ENCODE peak calls at places on chromosomes 4 and X, in seven cellular contexts. P is activated T-helper 17 cell treated with anti-CD3 and anti-CD28 coated beads, Interleukin-2, amount 50 U/mL, for 72 hours; X is CD4-positive, alpha-beta T cell; L is activated naive CD8-positive, alpha-beta T cell treated with anti-CD3 and anti-CD28 coated beads, Interleukin-2, amount 10 ng/mL, durations not matched to agents 7 days and 5 days; G is activated T-cell treated with anti-CD3 and anti-CD28 coated beads, Interleukin-2, amount 50 U/mL, for 4 hours; U is natural killer cell; T is right cardiac atrium. V is an unnamed sample.

GRCh38 chr4:31005037-31005436 is 284.9 kb downstream of the PCDH7 start:
- ATAC-seq in P (no peak), X (no peak), L (no peak), G (no peak), U (no peak), T (no peak), V (no peak)

GRCh38 chr4:26861434-26862186 is 969 bp downstream of the STIM2 start:
- ATAC-seq in P (peak), X (peak), L (peak), G (peak), U (peak), T (peak), V (peak)

GRCh38 chrX:24153175-24153795 is 3.8 kb downstream of the ZFX start:
- ATAC-seq in P (no peak), X (no peak), L (no peak), G (no peak), U (no peak), T (no peak), V (no peak)

GRCh38 chr4:28879900-28880299 is 1840.3 kb upstream of the PCDH7 start:
- ATAC-seq in P (no peak), X (no peak), L (no peak), G (no peak), U (no peak), T (no peak), V (no peak)

GRCh38 chr4:92514632-92515031 is 210.9 kb downstream of the GRID2 start:
- ATAC-seq in P (no peak), X (no peak), L (no peak), G (no peak), U (no peak), T (no peak), V (no peak)

GRCh38 chrX:9195199-9195880 is 161.4 kb upstream of the FAM9B start:
- ATAC-seq in P (no peak), X (no peak), L (no peak), G (no peak), U (no peak), T (no peak), V (no peak)

GRCh38 chrX:110268875-110269274 is 49.0 kb downstream of the AMMECR1 start:
- ATAC-seq in P (no peak), X (peak), L (no peak), G (no peak), U (no peak), T (no peak), V (no peak)

GRCh38 chr4:93842512-93843252 is 14.1 kb downstream of the ATOH1 start:
- ATAC-seq in P (no peak), X (no peak), L (no peak), G (no peak), U (no peak), T (no peak), V (no peak)

GRCh38 chrX:11648705-11649519 is 16.8 kb downstream of the ARHGAP6 start:
- ATAC-seq in P (no peak), X (no peak), L (no peak), G (no peak), U (no peak), T (no peak), V (no peak)

GRCh38 chr4:168183717-168184571 is 91.6 kb downstream of the ANXA10 start:
- ATAC-seq in P (no peak), X (no peak), L (no peak), G (no peak), U (no peak), T (peak), V (no peak)

GRCh38 chr4:138190452-138190858 is 51.7 kb downstream of the SLC7A11 start:
- ATAC-seq in P (no peak), X (no peak), L (no peak), G (no peak), U (no peak), T (no peak), V (peak)

GRCh38 chr4:142380052-142380598 is 466.0 kb downstream of the INPP4B start:
- ATAC-seq in P (no peak), X (no peak), L (no peak), G (no peak), U (no peak), T (no peak), V (peak)

GRCh38 chr4:188270273-188271069 is 131.2 kb downstream of the TRIML1 start:
- ATAC-seq in P (no peak), X (no peak), L (no peak), G (no peak), U (no peak), T (no peak), V (no peak)

GRCh38 chr4:189305500-189305899 is 635.2 kb upstream of the FRG1 start:
- ATAC-seq in P (no peak), X (no peak), L (no peak), G (no peak), U (no peak), T (no peak), V (no peak)

GRCh38 chr4:15674926-15675325 is 6.7 kb upstream of the FAM200B start:
- ATAC-seq in P (no peak), X (no peak), L (no peak), G (no peak), U (no peak), T (no peak), V (no peak)

GRCh38 chr4:165133150-165133549 is 20.5 kb upstream of the TMEM192 start:
- ATAC-seq in P (no peak), X (no peak), L (no peak), G (no peak), U (no peak), T (peak), V (no peak)

GRCh38 chrX:21657318-21658151 is 595 bp downstream of the KLHL34 start:
- ATAC-seq in P (peak), X (peak), L (peak), G (peak), U (no peak), T (no peak), V (no peak)

GRCh38 chr4:38691251-38692008 is 27.4 kb downstream of the KLF3 start:
- ATAC-seq in P (no peak), X (no peak), L (no peak), G (no peak), U (no peak), T (peak), V (no peak)

GRCh38 chr4:165684177-165684870 is 188.7 kb upstream of the TLL1 start:
- ATAC-seq in P (no peak), X (no peak), L (no peak), G (no peak), U (no peak), T (peak), V (no peak)

GRCh38 chr4:57093816-57094481 is 16.2 kb downstream of the IGFBP7 start:
- ATAC-seq in P (no peak), X (no peak), L (no peak), G (no peak), U (no peak), T (peak), V (no peak)

GRCh38 chrX:66166671-66167070 is 2.6 kb downstream of the HEPH start:
- ATAC-seq in P (no peak), X (no peak), L (no peak), G (no peak), U (no peak), T (no peak), V (no peak)

GRCh38 chr4:73344106-73344505 is 60.0 kb upstream of the ALB start:
- ATAC-seq in P (no peak), X (no peak), L (no peak), G (no peak), U (no peak), T (no peak), V (no peak)

GRCh38 chrX:136496359-136496767 is 1.0 kb upstream of the HTATSF1 start:
- ATAC-seq in P (peak), X (no peak), L (no peak), G (peak), U (no peak), T (no peak), V (no peak)

GRCh38 chr4:81360722-81361121 is 111.0 kb downstream of the RASGEF1B start:
- ATAC-seq in P (peak), X (no peak), L (no peak), G (peak), U (no peak), T (no peak), V (no peak)

GRCh38 chr4:139200506-139200905 is 23.5 kb upstream of the ELF2 start:
- ATAC-seq in P (no peak), X (no peak), L (no peak), G (no peak), U (no peak), T (no peak), V (no peak)

GRCh38 chr4:52837716-52838558 is 24.2 kb upstream of the RASL11B start:
- ATAC-seq in P (no peak), X (no peak), L (no peak), G (no peak), U (no peak), T (no peak), V (no peak)

GRCh38 chrX:3262906-3263305 is 83.5 kb downstream of the MXRA5 start:
- ATAC-seq in P (no peak), X (no peak), L (no peak), G (no peak), U (no peak), T (no peak), V (no peak)

GRCh38 chrX:38256019-38256418 is 35.3 kb upstream of the SRPX start:
- ATAC-seq in P (no peak), X (no peak), L (no peak), G (no peak), U (no peak), T (no peak), V (no peak)

GRCh38 chr4:41532880-41533279 is 5.1 kb upstream of the LIMCH1 start:
- ATAC-seq in P (no peak), X (no peak), L (no peak), G (no peak), U (no peak), T (no peak), V (no peak)

GRCh38 chr4:123121241-123121907 is 199.0 kb upstream of the NUDT6 start:
- ATAC-seq in P (no peak), X (no peak), L (no peak), G (no peak), U (no peak), T (no peak), V (no peak)

GRCh38 chrX:8755116-8755515 is 23.2 kb upstream of the ANOS1 start:
- ATAC-seq in P (no peak), X (no peak), L (no peak), G (no peak), U (no peak), T (no peak), V (no peak)